ENCODE peak calls at places on chromosomes 11 and 22, in nine cellular contexts. One of them, this sample, is unnamed.
A peak's percentile ranks its signal among the peaks of the same experiment; 100 is the strongest.

GRCh38 chr11:41056892-41057569 is 402.4 kb downstream of the LRRC4C start:
- DNase-seq in lower lobe of right lung: no peak
- DNase-seq in NCI-H2081 treated with DMSO at 0.1 percent for 48 hours: no peak
- DNase-seq in activated CD4-positive, alpha-beta T cell treated with anti-CD3 and anti-CD28 coated beads, Interleukin-2, amount 10 ng/mL, durations not matched to agents 7 days and 5 days: no peak
- DNase-seq in aorta: peak; percentile 63
- DNase-seq in fibroblast of pulmonary artery: no peak
- DNase-seq in CD4-positive, CD25-positive, alpha-beta regulatory T cell: no peak
- DNase-seq in NCI-H446 treated with DMSO at 0.1 percent for 48 hours: no peak
- DNase-seq in NCI-H1417: no peak
- DNase-seq in this sample: no peak

GRCh38 chr11:46009647-46010046 is 87.2 kb downstream of the LARGE2 start:
- DNase-seq in lower lobe of right lung: no peak
- DNase-seq in NCI-H2081 treated with DMSO at 0.1 percent for 48 hours: no peak
- DNase-seq in activated CD4-positive, alpha-beta T cell treated with anti-CD3 and anti-CD28 coated beads, Interleukin-2, amount 10 ng/mL, durations not matched to agents 7 days and 5 days: no peak
- DNase-seq in aorta: no peak
- DNase-seq in fibroblast of pulmonary artery: peak; percentile 52
- DNase-seq in CD4-positive, CD25-positive, alpha-beta regulatory T cell: no peak
- DNase-seq in NCI-H446 treated with DMSO at 0.1 percent for 48 hours: no peak
- DNase-seq in NCI-H1417: no peak
- DNase-seq in this sample: peak; percentile 27

GRCh38 chr11:78744202-78744601 is 169.5 kb upstream of the NARS2 start:
- DNase-seq in lower lobe of right lung: no peak
- DNase-seq in NCI-H2081 treated with DMSO at 0.1 percent for 48 hours: no peak
- DNase-seq in activated CD4-positive, alpha-beta T cell treated with anti-CD3 and anti-CD28 coated beads, Interleukin-2, amount 10 ng/mL, durations not matched to agents 7 days and 5 days: no peak
- DNase-seq in aorta: no peak
- DNase-seq in fibroblast of pulmonary artery: no peak
- DNase-seq in CD4-positive, CD25-positive, alpha-beta regulatory T cell: no peak
- DNase-seq in NCI-H446 treated with DMSO at 0.1 percent for 48 hours: no peak
- DNase-seq in NCI-H1417: no peak
- DNase-seq in this sample: no peak

GRCh38 chr22:49233507-49234100 is 594.1 kb downstream of the BRD1 start:
- DNase-seq in lower lobe of right lung: no peak
- DNase-seq in NCI-H2081 treated with DMSO at 0.1 percent for 48 hours: no peak
- DNase-seq in activated CD4-positive, alpha-beta T cell treated with anti-CD3 and anti-CD28 coated beads, Interleukin-2, amount 10 ng/mL, durations not matched to agents 7 days and 5 days: no peak
- DNase-seq in aorta: no peak
- DNase-seq in fibroblast of pulmonary artery: no peak
- DNase-seq in CD4-positive, CD25-positive, alpha-beta regulatory T cell: no peak
- DNase-seq in NCI-H446 treated with DMSO at 0.1 percent for 48 hours: no peak
- DNase-seq in NCI-H1417: no peak
- DNase-seq in this sample: no peak

GRCh38 chr22:44405661-44406060 is 92.4 kb downstream of the RTL6 start:
- DNase-seq in lower lobe of right lung: no peak
- DNase-seq in NCI-H2081 treated with DMSO at 0.1 percent for 48 hours: no peak
- DNase-seq in activated CD4-positive, alpha-beta T cell treated with anti-CD3 and anti-CD28 coated beads, Interleukin-2, amount 10 ng/mL, durations not matched to agents 7 days and 5 days: no peak
- DNase-seq in aorta: peak; percentile 23
- DNase-seq in fibroblast of pulmonary artery: no peak
- DNase-seq in CD4-positive, CD25-positive, alpha-beta regulatory T cell: no peak
- DNase-seq in NCI-H446 treated with DMSO at 0.1 percent for 48 hours: no peak
- DNase-seq in NCI-H1417: no peak
- DNase-seq in this sample: no peak

GRCh38 chr22:18148508-18148965 is 1.4 kb upstream of the USP18 start:
- DNase-seq in lower lobe of right lung: no peak
- DNase-seq in NCI-H2081 treated with DMSO at 0.1 percent for 48 hours: no peak
- DNase-seq in activated CD4-positive, alpha-beta T cell treated with anti-CD3 and anti-CD28 coated beads, Interleukin-2, amount 10 ng/mL, durations not matched to agents 7 days and 5 days: no peak
- DNase-seq in aorta: no peak
- DNase-seq in fibroblast of pulmonary artery: no peak
- DNase-seq in CD4-positive, CD25-positive, alpha-beta regulatory T cell: no peak
- DNase-seq in NCI-H446 treated with DMSO at 0.1 percent for 48 hours: no peak
- DNase-seq in NCI-H1417: no peak
- DNase-seq in this sample: no peak

GRCh38 chr22:27386186-27386585 is 415.4 kb downstream of the MN1 start:
- DNase-seq in lower lobe of right lung: no peak
- DNase-seq in NCI-H2081 treated with DMSO at 0.1 percent for 48 hours: no peak
- DNase-seq in activated CD4-positive, alpha-beta T cell treated with anti-CD3 and anti-CD28 coated beads, Interleukin-2, amount 10 ng/mL, durations not matched to agents 7 days and 5 days: no peak
- DNase-seq in aorta: no peak
- DNase-seq in fibroblast of pulmonary artery: no peak
- DNase-seq in CD4-positive, CD25-positive, alpha-beta regulatory T cell: no peak
- DNase-seq in NCI-H446 treated with DMSO at 0.1 percent for 48 hours: no peak
- DNase-seq in NCI-H1417: no peak
- DNase-seq in this sample: no peak

GRCh38 chr11:75775056-75775455 is 6.5 kb downstream of the DGAT2 start:
- DNase-seq in lower lobe of right lung: peak; percentile 17
- DNase-seq in NCI-H2081 treated with DMSO at 0.1 percent for 48 hours: no peak
- DNase-seq in activated CD4-positive, alpha-beta T cell treated with anti-CD3 and anti-CD28 coated beads, Interleukin-2, amount 10 ng/mL, durations not matched to agents 7 days and 5 days: no peak
- DNase-seq in aorta: peak; percentile 42
- DNase-seq in fibroblast of pulmonary artery: no peak
- DNase-seq in CD4-positive, CD25-positive, alpha-beta regulatory T cell: no peak
- DNase-seq in NCI-H446 treated with DMSO at 0.1 percent for 48 hours: no peak
- DNase-seq in NCI-H1417: no peak
- DNase-seq in this sample: no peak

GRCh38 chr11:130519128-130519932 is 70.9 kb downstream of the ADAMTS15 start:
- DNase-seq in lower lobe of right lung: no peak
- DNase-seq in NCI-H2081 treated with DMSO at 0.1 percent for 48 hours: no peak
- DNase-seq in activated CD4-positive, alpha-beta T cell treated with anti-CD3 and anti-CD28 coated beads, Interleukin-2, amount 10 ng/mL, durations not matched to agents 7 days and 5 days: no peak
- DNase-seq in aorta: no peak
- DNase-seq in fibroblast of pulmonary artery: no peak
- DNase-seq in CD4-positive, CD25-positive, alpha-beta regulatory T cell: no peak
- DNase-seq in NCI-H446 treated with DMSO at 0.1 percent for 48 hours: no peak
- DNase-seq in NCI-H1417: no peak
- DNase-seq in this sample: no peak

GRCh38 chr22:37549704-37550059 is 10.6 kb upstream of the CDC42EP1 start:
- DNase-seq in lower lobe of right lung: peak; percentile 73
- DNase-seq in NCI-H2081 treated with DMSO at 0.1 percent for 48 hours: no peak
- DNase-seq in activated CD4-positive, alpha-beta T cell treated with anti-CD3 and anti-CD28 coated beads, Interleukin-2, amount 10 ng/mL, durations not matched to agents 7 days and 5 days: no peak
- DNase-seq in aorta: peak; percentile 91
- DNase-seq in fibroblast of pulmonary artery: peak; percentile 73
- DNase-seq in CD4-positive, CD25-positive, alpha-beta regulatory T cell: no peak
- DNase-seq in NCI-H446 treated with DMSO at 0.1 percent for 48 hours: no peak
- DNase-seq in NCI-H1417: no peak
- DNase-seq in this sample: no peak

This sample was measured in dermis microvascular lymphatic vessel endothelial cell.